ENCODE peak calls at places on chromosome 15, in six cellular contexts. N, Y, V, G, D and J are unnamed samples.

GRCh38 chr15:25061808-25062550 is 107.2 kb downstream of the SNRPN start:
- DNase-seq in N (peak), Y (no peak), V (no peak), G (no peak), D (no peak), J (no peak)

GRCh38 chr15:88644741-88645140 is 5.9 kb downstream of the ISG20 start:
- DNase-seq in N (no peak), Y (no peak), V (no peak), G (no peak), D (no peak), J (no peak)

GRCh38 chr15:65580287-65580686 is 30.6 kb downstream of the INTS14 start:
- DNase-seq in N (no peak), Y (no peak), V (no peak), G (no peak), D (no peak), J (no peak)

GRCh38 chr15:64930778-64931240 is 19.1 kb downstream of the ANKDD1A start:
- DNase-seq in N (peak), Y (no peak), V (no peak), G (no peak), D (no peak), J (no peak)

GRCh38 chr15:56734013-56734625 is 810 bp upstream of the ZNF280D start:
- DNase-seq in N (no peak), Y (no peak), V (no peak), G (no peak), D (peak), J (no peak)

GRCh38 chr15:55403531-55403930 is 4.6 kb downstream of the CCPG1 start:
- DNase-seq in N (no peak), Y (no peak), V (no peak), G (peak), D (peak), J (no peak)

GRCh38 chr15:96331942-96332853 is 1.7 kb downstream of the NR2F2 start:
- DNase-seq in N (no peak), Y (peak), V (no peak), G (no peak), D (no peak), J (peak)

GRCh38 chr15:74036271-74037170 is 42.0 kb downstream of the PML start:
- DNase-seq in N (peak), Y (peak), V (peak), G (peak), D (no peak), J (no peak)

GRCh38 chr15:25418202-25418601 is 20.6 kb downstream of the UBE3A start:
- DNase-seq in N (no peak), Y (no peak), V (no peak), G (no peak), D (no peak), J (no peak)

GRCh38 chr15:39021341-39021740 is 456.7 kb upstream of the RASGRP1 start:
- DNase-seq in N (no peak), Y (no peak), V (no peak), G (no peak), D (no peak), J (no peak)

GRCh38 chr15:65839985-65840384 is 29.3 kb upstream of the RAB11A start:
- DNase-seq in N (no peak), Y (no peak), V (no peak), G (no peak), D (no peak), J (no peak)

GRCh38 chr15:42716626-42717025 is 20.3 kb downstream of the CDAN1 start:
- DNase-seq in N (no peak), Y (peak), V (no peak), G (no peak), D (no peak), J (no peak)

GRCh38 chr15:100788080-100788730 is 91.4 kb upstream of the ALDH1A3 start:
- DNase-seq in N (peak), Y (no peak), V (no peak), G (no peak), D (no peak), J (no peak)

GRCh38 chr15:51731549-51732267 is 5.7 kb downstream of the LYSMD2 start:
- DNase-seq in N (no peak), Y (no peak), V (no peak), G (peak), D (no peak), J (no peak)

GRCh38 chr15:38696120-38696727 is 131.6 kb upstream of the RASGRP1 start:
- DNase-seq in N (no peak), Y (no peak), V (no peak), G (peak), D (no peak), J (peak)

GRCh38 chr15:70788114-70789049 is 25.0 kb upstream of the UACA start:
- DNase-seq in N (no peak), Y (no peak), V (no peak), G (no peak), D (peak), J (no peak)

GRCh38 chr15:37133619-37134018 is 33.3 kb upstream of the MEIS2 start:
- DNase-seq in N (no peak), Y (no peak), V (no peak), G (peak), D (no peak), J (no peak)

GRCh38 chr15:34850121-34850520 is 54.8 kb upstream of the ACTC1 start:
- DNase-seq in N (no peak), Y (no peak), V (no peak), G (no peak), D (no peak), J (peak)

GRCh38 chr15:66089049-66089448 is 164.5 kb downstream of the MEGF11 start:
- DNase-seq in N (no peak), Y (no peak), V (no peak), G (no peak), D (no peak), J (no peak)